ENCODE peak calls at places on chromosome 11, in seven cellular contexts. One of them, this sample, is unnamed. For H3K4me1, the result is how much of the 10 kb centered on the place peaks cover.

GRCh38 chr11:71452354-71453020 is 516 bp upstream of the NADSYN1 start:
- DNase-seq in heart left ventricle: peak
- DNase-seq in CD8-positive, alpha-beta T cell: peak
- DNase-seq in lower lobe of right lung: peak
- DNase-seq in spleen: peak
- DNase-seq in PC-3: peak
- DNase-seq in fibroblast of lung: peak
- DNase-seq in this sample: no peak

GRCh38 chr11:83711035-83711630 is 425.0 kb upstream of the CCDC90B start:
- DNase-seq in heart left ventricle: no peak
- DNase-seq in CD8-positive, alpha-beta T cell: no peak
- DNase-seq in lower lobe of right lung: no peak
- DNase-seq in spleen: no peak
- DNase-seq in PC-3: no peak
- DNase-seq in fibroblast of lung: no peak
- DNase-seq in this sample: no peak

GRCh38 chr11:86775342-86775741 is 25.0 kb upstream of the PRSS23 start:
- DNase-seq in heart left ventricle: no peak
- DNase-seq in CD8-positive, alpha-beta T cell: no peak
- DNase-seq in lower lobe of right lung: no peak
- DNase-seq in spleen: no peak
- DNase-seq in PC-3: no peak
- DNase-seq in fibroblast of lung: no peak
- DNase-seq in this sample: no peak

GRCh38 chr11:22728600-22729394 is 62.4 kb downstream of the GAS2 start:
- DNase-seq in heart left ventricle: no peak
- DNase-seq in CD8-positive, alpha-beta T cell: no peak
- DNase-seq in lower lobe of right lung: no peak
- DNase-seq in spleen: no peak
- DNase-seq in PC-3: no peak
- DNase-seq in fibroblast of lung: no peak
- DNase-seq in this sample: no peak

GRCh38 chr11:95443386-95443785 is 212.4 kb upstream of the SESN3 start:
- DNase-seq in heart left ventricle: no peak
- DNase-seq in CD8-positive, alpha-beta T cell: no peak
- DNase-seq in lower lobe of right lung: no peak
- DNase-seq in spleen: no peak
- DNase-seq in PC-3: no peak
- DNase-seq in fibroblast of lung: no peak
- DNase-seq in this sample: no peak

GRCh38 chr11:62579252-62579651 is 5.6 kb upstream of the EEF1G start:
- DNase-seq in heart left ventricle: no peak
- DNase-seq in CD8-positive, alpha-beta T cell: no peak
- DNase-seq in lower lobe of right lung: no peak
- DNase-seq in spleen: no peak
- DNase-seq in PC-3: no peak
- DNase-seq in fibroblast of lung: peak
- DNase-seq in this sample: no peak

GRCh38 chr11:45922425-45923082 is at the start of gene LARGE2:
- DNase-seq in heart left ventricle: no peak
- DNase-seq in CD8-positive, alpha-beta T cell: no peak
- DNase-seq in lower lobe of right lung: peak
- DNase-seq in spleen: peak
- DNase-seq in PC-3: peak
- DNase-seq in fibroblast of lung: no peak
- DNase-seq in this sample: no peak

GRCh38 chr11:92296138-92296515 is 71.5 kb downstream of the FAT3 start:
- DNase-seq in heart left ventricle: no peak
- DNase-seq in CD8-positive, alpha-beta T cell: no peak
- DNase-seq in lower lobe of right lung: no peak
- DNase-seq in spleen: no peak
- DNase-seq in PC-3: peak
- DNase-seq in fibroblast of lung: peak
- DNase-seq in this sample: no peak

GRCh38 chr11:34851916-34852315 is 64.3 kb downstream of the APIP start:
- DNase-seq in heart left ventricle: no peak
- DNase-seq in CD8-positive, alpha-beta T cell: no peak
- DNase-seq in lower lobe of right lung: no peak
- DNase-seq in spleen: no peak
- DNase-seq in PC-3: no peak
- DNase-seq in fibroblast of lung: no peak
- DNase-seq in this sample: no peak

GRCh38 chr11:94722735-94723134 is 45.4 kb upstream of the AMOTL1 start:
- DNase-seq in heart left ventricle: no peak
- DNase-seq in CD8-positive, alpha-beta T cell: no peak
- DNase-seq in lower lobe of right lung: no peak
- DNase-seq in spleen: no peak
- DNase-seq in PC-3: peak
- DNase-seq in fibroblast of lung: no peak
- DNase-seq in this sample: no peak

GRCh38 chr11:12249590-12250260 is 127.6 kb upstream of the PARVA start:
- DNase-seq in heart left ventricle: no peak
- DNase-seq in CD8-positive, alpha-beta T cell: no peak
- DNase-seq in lower lobe of right lung: no peak
- DNase-seq in spleen: no peak
- DNase-seq in PC-3: no peak
- DNase-seq in fibroblast of lung: no peak
- DNase-seq in this sample: no peak

GRCh38 chr11:12248330-12248729 is 129.0 kb upstream of the PARVA start:
- DNase-seq in heart left ventricle: peak
- DNase-seq in CD8-positive, alpha-beta T cell: no peak
- DNase-seq in lower lobe of right lung: peak
- DNase-seq in spleen: no peak
- DNase-seq in PC-3: peak
- DNase-seq in fibroblast of lung: peak
- DNase-seq in this sample: no peak

GRCh38 chr11:12246989-12247388 is 130.4 kb upstream of the PARVA start:
- DNase-seq in heart left ventricle: no peak
- DNase-seq in CD8-positive, alpha-beta T cell: no peak
- DNase-seq in lower lobe of right lung: no peak
- DNase-seq in spleen: no peak
- DNase-seq in PC-3: no peak
- DNase-seq in fibroblast of lung: no peak
- DNase-seq in this sample: no peak

GRCh38 chr11:12246169-12246568 is 131.2 kb upstream of the PARVA start:
- DNase-seq in heart left ventricle: no peak
- DNase-seq in CD8-positive, alpha-beta T cell: no peak
- DNase-seq in lower lobe of right lung: no peak
- DNase-seq in spleen: no peak
- DNase-seq in PC-3: no peak
- DNase-seq in fibroblast of lung: no peak
- DNase-seq in this sample: no peak

GRCh38 chr11:12247543-12248287 is 129.7 kb upstream of the PARVA start:
- DNase-seq in heart left ventricle: no peak
- DNase-seq in CD8-positive, alpha-beta T cell: no peak
- DNase-seq in lower lobe of right lung: no peak
- DNase-seq in spleen: no peak
- DNase-seq in PC-3: no peak
- DNase-seq in fibroblast of lung: no peak
- DNase-seq in this sample: no peak
- H3K4me1 ChIP-seq in heart left ventricle: under half
- H3K4me1 ChIP-seq in CD8-positive, alpha-beta T cell: under half
- H3K4me1 ChIP-seq in lower lobe of right lung: under half
- H3K4me1 ChIP-seq in spleen: under half
- H3K4me1 ChIP-seq in PC-3: under half
- H3K4me1 ChIP-seq in fibroblast of lung: under half
- H3K4me1 ChIP-seq in this sample: under half

DNA sequence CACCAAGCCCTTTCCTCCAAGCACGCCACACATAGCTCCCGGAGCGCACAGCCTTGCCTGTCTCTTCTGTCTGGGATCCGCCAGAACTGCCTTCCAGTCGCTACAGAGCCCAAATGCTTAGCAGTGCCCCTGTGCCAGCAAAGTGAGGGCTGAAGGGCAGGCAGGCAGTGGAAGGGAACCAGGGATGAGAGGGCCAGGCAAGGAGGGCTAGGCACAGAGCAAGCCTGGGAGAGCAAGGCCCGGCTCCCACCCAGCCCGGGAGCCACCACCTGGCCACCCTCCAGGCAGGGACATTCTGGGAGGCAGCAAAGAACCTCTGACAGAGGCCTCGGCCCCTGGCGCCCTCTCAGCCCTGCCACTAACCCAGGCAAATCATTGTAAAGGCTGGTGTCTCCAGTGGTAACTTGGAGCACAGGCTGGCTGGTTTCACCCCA is 32.5 kb downstream of the PPP2R1B start:
- DNase-seq in heart left ventricle: no peak
- DNase-seq in CD8-positive, alpha-beta T cell: no peak
- DNase-seq in lower lobe of right lung: no peak
- DNase-seq in spleen: peak
- DNase-seq in PC-3: no peak
- DNase-seq in fibroblast of lung: no peak
- DNase-seq in this sample: no peak
- TF ChIP-seq CTCF in heart left ventricle: no peak
- TF ChIP-seq CTCF in CD8-positive, alpha-beta T cell: no peak
- TF ChIP-seq CTCF in lower lobe of right lung: no peak
- TF ChIP-seq CTCF in spleen: no peak
- TF ChIP-seq CTCF in PC-3: no peak
- TF ChIP-seq CTCF in fibroblast of lung: no peak
- TF ChIP-seq CTCF in this sample: no peak

GRCh38 chr11:848988-849824 is 6.6 kb downstream of the TSPAN4 start:
- DNase-seq in heart left ventricle: no peak
- DNase-seq in CD8-positive, alpha-beta T cell: no peak
- DNase-seq in lower lobe of right lung: no peak
- DNase-seq in spleen: no peak
- DNase-seq in PC-3: no peak
- DNase-seq in fibroblast of lung: no peak
- DNase-seq in this sample: no peak
- H3K4me3 ChIP-seq in heart left ventricle: peak
- H3K4me3 ChIP-seq in CD8-positive, alpha-beta T cell: peak
- H3K4me3 ChIP-seq in lower lobe of right lung: peak
- H3K4me3 ChIP-seq in spleen: peak
- H3K4me3 ChIP-seq in PC-3: no peak
- H3K4me3 ChIP-seq in fibroblast of lung: peak
- H3K4me3 ChIP-seq in this sample: peak

GRCh38 chr11:11965192-11965591 is 43.2 kb downstream of the DKK3 start:
- DNase-seq in heart left ventricle: no peak
- DNase-seq in CD8-positive, alpha-beta T cell: no peak
- DNase-seq in lower lobe of right lung: no peak
- DNase-seq in spleen: peak
- DNase-seq in PC-3: no peak
- DNase-seq in fibroblast of lung: no peak
- DNase-seq in this sample: no peak
- H3K4me1 ChIP-seq in heart left ventricle: under half
- H3K4me1 ChIP-seq in CD8-positive, alpha-beta T cell: under half
- H3K4me1 ChIP-seq in lower lobe of right lung: under half
- H3K4me1 ChIP-seq in spleen: under half
- H3K4me1 ChIP-seq in PC-3: under half
- H3K4me1 ChIP-seq in fibroblast of lung: under half
- H3K4me1 ChIP-seq in this sample: under half

This sample was measured in esophagus squamous epithelium.